ENCODE peak calls at places on chromosomes 6 and 20, in eight cellular contexts. A is GM12865; T is fibroblast of mammary gland; F is amniotic stem cell; Q is glomerular endothelial cell; Z is GM03348; G is Daoy; B is stimulated activated CD4-positive, alpha-beta T cell treated with anti-CD3 and anti-CD28 coated beads, Interleukin-2, amount 100 ng/mL, for 48 hours. W is an unnamed sample.

GRCh38 chr6:156590482-156590881 is 186.7 kb upstream of the ARID1B start:
- DNase-seq in Z (no peak), B (no peak), A (no peak), G (no peak), T (no peak), F (no peak), Q (no peak), W (no peak)

GRCh38 chr6:77401231-77401630 is 62.1 kb downstream of the HTR1B start:
- DNase-seq in Q (no peak), G (no peak), Z (no peak), A (no peak), T (no peak), F (no peak), B (no peak), W (no peak)

GRCh38 chr6:1045239-1045638 is 266.7 kb upstream of the FOXQ1 start:
- DNase-seq in A (no peak), B (no peak), Z (no peak), T (no peak), Q (no peak), F (no peak), G (no peak), W (no peak)

GRCh38 chr20:59830107-59831023 is 103.1 kb downstream of the SYCP2 start:
- DNase-seq in A (no peak), Q (no peak), Z (peak), T (no peak), G (no peak), F (no peak), B (no peak), W (no peak)

GRCh38 chr20:37305079-37305478 is 15.6 kb downstream of the MANBAL start:
- DNase-seq in T (no peak), F (no peak), B (no peak), G (no peak), Z (no peak), Q (no peak), A (no peak), W (no peak)

GRCh38 chr6:93749191-93749590 is 329.8 kb upstream of the EPHA7 start:
- DNase-seq in Q (no peak), F (no peak), G (no peak), B (no peak), A (no peak), Z (no peak), T (peak), W (no peak)

GRCh38 chr6:3383525-3383924 is 73.3 kb downstream of the SLC22A23 start:
- DNase-seq in Q (no peak), T (peak), Z (no peak), B (no peak), G (peak), F (no peak), A (peak), W (no peak)

GRCh38 chr6:16108419-16108818 is 20.5 kb upstream of the MYLIP start:
- DNase-seq in A (no peak), F (no peak), Z (no peak), G (no peak), Q (no peak), B (no peak), T (no peak), W (no peak)

GRCh38 chr20:13915244-13915643 is 75.2 kb downstream of the SEL1L2 start:
- DNase-seq in F (no peak), Z (no peak), Q (no peak), T (no peak), G (no peak), B (no peak), A (no peak), W (no peak)

GRCh38 chr20:33163856-33164762 is 3.9 kb upstream of the BPIFA2 start:
- DNase-seq in G (no peak), Z (no peak), F (no peak), T (no peak), Q (no peak), A (no peak), B (no peak), W (no peak)

GRCh38 chr6:52126231-52126630 is 38.8 kb upstream of the PKHD1 start:
- DNase-seq in T (no peak), F (no peak), Q (no peak), A (no peak), B (no peak), G (no peak), Z (no peak), W (no peak)

GRCh38 chr6:63434936-63435335 is 115.2 kb upstream of the LGSN start:
- DNase-seq in F (no peak), Q (no peak), A (no peak), T (no peak), Z (no peak), G (no peak), B (no peak), W (no peak)

GRCh38 chr20:38843346-38843745 is 37.8 kb downstream of the PPP1R16B start:
- DNase-seq in Z (no peak), T (no peak), Q (no peak), F (no peak), G (no peak), B (peak), A (peak), W (peak)

GRCh38 chr6:157075549-157076426 is 247.5 kb downstream of the TMEM242 start:
- DNase-seq in Z (no peak), B (peak), A (peak), G (peak), F (no peak), T (peak), Q (no peak), W (no peak)

GRCh38 chr20:15236812-15237211 is 899.4 kb upstream of the FLRT3 start:
- DNase-seq in A (peak), Q (peak), F (no peak), G (no peak), B (no peak), Z (peak), T (peak), W (no peak)

GRCh38 chr6:113290684-113291083 is 566.5 kb upstream of the MARCKS start:
- DNase-seq in G (no peak), Z (no peak), B (no peak), A (no peak), T (no peak), Q (no peak), F (no peak), W (no peak)

GRCh38 chr6:156126535-156126934 is 650.6 kb upstream of the ARID1B start:
- DNase-seq in T (no peak), B (no peak), G (no peak), F (no peak), Z (no peak), Q (no peak), A (no peak), W (no peak)

GRCh38 chr6:53824714-53825113 is 29.9 kb downstream of the LRRC1 start:
- DNase-seq in Z (no peak), A (no peak), T (no peak), Q (no peak), B (no peak), F (no peak), G (no peak), W (no peak)